ENCODE peak calls at places on chromosomes 6 and 20, in four cellular contexts. A is endodermal cell, E is thoracic aorta, Z is HCT116. J is an unnamed sample.

GRCh38 chr6:51866867-51867266 is 220.5 kb downstream of the PKHD1 start:
- DNase-seq in A (no peak), E (no peak), Z (no peak), J (no peak)

GRCh38 chr6:293185-294174 is 1.2 kb downstream of the DUSP22 start:
- DNase-seq in A (peak; percentile 69), E (no peak), Z (no peak), J (no peak)

GRCh38 chr6:79946773-79947190 is 571 bp downstream of the ELOVL4 start:
- DNase-seq in A (no peak), E (no peak), Z (no peak), J (no peak)

GRCh38 chr6:36959555-36960250 is 5.2 kb downstream of the PI16 start:
- DNase-seq in A (no peak), E (no peak), Z (no peak), J (no peak)

GRCh38 chr20:36102809-36103596 is 51.5 kb upstream of the EPB41L1 start:
- DNase-seq in A (no peak), E (no peak), Z (no peak), J (no peak)

GRCh38 chr6:31901415-31901952 is 402 bp downstream of the ZBTB12 start:
- DNase-seq in A (peak; percentile 50), E (no peak), Z (no peak), J (no peak)

GRCh38 chr6:31956796-31957195 is 2.0 kb downstream of the NELFE start:
- DNase-seq in A (no peak), E (no peak), Z (no peak), J (no peak)

GRCh38 chr6:2881358-2881885 is 21.7 kb downstream of the SERPINB9 start:
- DNase-seq in A (no peak), E (no peak), Z (no peak), J (no peak)

GRCh38 chr6:40718401-40718800 is 131.2 kb upstream of the LRFN2 start:
- DNase-seq in A (no peak), E (no peak), Z (no peak), J (no peak)

GRCh38 chr6:164227952-164228522 is 813.5 kb downstream of the QKI start:
- DNase-seq in A (peak; percentile 59), E (no peak), Z (no peak), J (no peak)

GRCh38 chr20:33654680-33655161 is 7.4 kb upstream of the C20orf144 start:
- DNase-seq in A (no peak), E (no peak), Z (no peak), J (no peak)

GRCh38 chr6:90319979-90320667 is 23.5 kb upstream of the BACH2 start:
- DNase-seq in A (no peak), E (no peak), Z (no peak), J (no peak)

GRCh38 chr20:49712918-49713778 is 530 bp downstream of the B4GALT5 start:
- DNase-seq in A (peak; percentile 71), E (no peak), Z (no peak), J (no peak)

GRCh38 chr20:41650221-41650948 is 32.2 kb upstream of the CHD6 start:
- DNase-seq in A (no peak), E (no peak), Z (no peak), J (no peak)

GRCh38 chr6:113997106-113997505 is 26.2 kb upstream of the HDAC2 start:
- DNase-seq in A (no peak), E (no peak), Z (peak; percentile 57), J (no peak)

GRCh38 chr6:52995913-52996685 is 1.0 kb upstream of the GSTA4 start:
- DNase-seq in A (peak; percentile 78), E (no peak), Z (peak; percentile 76), J (no peak)

GRCh38 chr20:62587757-62588402 is 54.4 kb upstream of the SLCO4A1 start:
- DNase-seq in A (peak; percentile 84), E (no peak), Z (no peak), J (no peak)

GRCh38 chr20:33796907-33797544 is 14.1 kb upstream of the CHMP4B start:
- DNase-seq in A (no peak), E (no peak), Z (peak; percentile 60), J (no peak)

GRCh38 chr6:133456934-133457333 is 215.8 kb downstream of the EYA4 start:
- DNase-seq in A (no peak), E (no peak), Z (no peak), J (no peak)

GRCh38 chr20:56722042-56722441 is 92.9 kb downstream of the TFAP2C start:
- DNase-seq in A (no peak), E (no peak), Z (no peak), J (no peak)

GRCh38 chr6:107493158-107494057 is 3.5 kb downstream of the SOBP start:
- DNase-seq in A (no peak), E (no peak), Z (no peak), J (no peak)

GRCh38 chr6:22756365-22756764 is 187.0 kb downstream of the HDGFL1 start:
- DNase-seq in A (no peak), E (no peak), Z (no peak), J (no peak)

GRCh38 chr6:34439442-34439841 is 13.6 kb upstream of the RPS10 start:
- DNase-seq in A (no peak), E (no peak), Z (no peak), J (no peak)

GRCh38 chr6:157982297-157982579 is 575 bp downstream of the SYNJ2 start:
- DNase-seq in A (peak; percentile 88), E (no peak), Z (no peak), J (no peak)

GRCh38 chr6:163164175-163164900 is 250.2 kb upstream of the QKI start:
- DNase-seq in A (no peak), E (no peak), Z (no peak), J (no peak)

GRCh38 chr6:22470454-22471368 is 98.7 kb upstream of the HDGFL1 start:
- DNase-seq in A (peak; percentile 43), E (peak; percentile 13), Z (no peak), J (no peak)

GRCh38 chr6:352474-352873 is 39.1 kb upstream of the IRF4 start:
- DNase-seq in A (no peak), E (no peak), Z (no peak), J (no peak)

GRCh38 chr20:15911557-15911956 is 661.7 kb downstream of the KIF16B start:
- DNase-seq in A (no peak), E (no peak), Z (no peak), J (no peak)

GRCh38 chr6:43090557-43090952 is 14.4 kb downstream of the PTK7 start:
- DNase-seq in A (peak; percentile 78), E (no peak), Z (no peak), J (no peak)

GRCh38 chr20:1392443-1392692 is 486 bp downstream of the FKBP1A start:
- DNase-seq in A (no peak), E (no peak), Z (no peak), J (no peak)

GRCh38 chr20:57398231-57398821 is 7.1 kb downstream of the RBM38 start:
- DNase-seq in A (no peak), E (no peak), Z (no peak), J (peak; percentile 65)

GRCh38 chr20:54650201-54650722 is 174.9 kb downstream of the DOK5 start:
- DNase-seq in A (no peak), E (no peak), Z (no peak), J (no peak)

GRCh38 chr20:2101057-2101934 is at the start of gene STK35:
- DNase-seq in A (peak; percentile 89), E (peak; percentile 31), Z (peak; percentile 37), J (no peak)

DNA sequence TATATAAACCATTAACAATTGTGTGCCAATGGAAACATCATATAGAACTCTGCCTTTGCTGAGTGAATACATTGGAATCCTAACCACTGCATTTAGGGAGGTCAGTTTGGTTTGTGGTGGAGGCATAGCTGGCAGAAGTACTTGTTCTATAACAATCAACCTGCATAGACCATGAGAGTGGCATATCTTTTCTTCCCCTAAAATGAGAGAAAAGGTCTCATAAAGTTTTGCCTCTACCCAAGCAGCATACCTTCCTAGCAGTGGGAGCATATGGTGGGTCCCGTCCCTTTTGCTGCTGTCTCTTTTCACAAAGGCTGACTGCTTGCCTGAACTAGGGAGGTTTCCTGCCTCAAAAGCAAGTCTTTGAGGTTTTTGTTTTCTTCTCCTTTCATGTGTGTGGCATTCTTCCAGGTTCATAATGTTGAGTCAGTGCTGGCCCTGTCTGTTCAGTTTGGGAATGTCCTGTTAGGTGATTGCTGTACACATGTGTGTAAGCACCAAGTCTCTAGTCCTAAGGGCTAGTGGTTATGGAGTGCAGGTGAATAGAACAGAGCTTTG is 61.2 kb upstream of the SUPT3H start:
- DNase-seq in A (no peak), E (no peak), Z (peak; percentile 65), J (no peak)
- H3K27ac ChIP-seq in A (no peak overlapping the region), E (no peak overlapping the region), Z (no peak overlapping the region), J (no peak overlapping the region)

GRCh38 chr6:45377555-45378323 is at the start of gene SUPT3H:
- DNase-seq in A (peak; percentile 96), E (peak; percentile 79), Z (peak; percentile 83), J (peak; percentile 55)

GRCh38 chr6:45378324-45378926 is 691 bp upstream of the SUPT3H start:
- DNase-seq in A (no peak), E (no peak), Z (no peak), J (no peak)

GRCh38 chr6:45377041-45377554 is 636 bp downstream of the SUPT3H start:
- DNase-seq in A (no peak), E (peak; percentile 46), Z (no peak), J (peak; percentile 55)

GRCh38 chr6:45376310-45377040 is 1.3 kb downstream of the SUPT3H start:
- DNase-seq in A (no peak), E (no peak), Z (no peak), J (no peak)

GRCh38 chr6:45375449-45375848 is 2.3 kb downstream of the SUPT3H start:
- DNase-seq in A (no peak), E (no peak), Z (no peak), J (no peak)
- TF ChIP-seq CTCF in A (no peak), E (no peak), Z (no peak), J (no peak)

GRCh38 chr6:39188101-39188455 is 41.2 kb downstream of the KCNK5 start:
- DNase-seq in A (no peak), E (no peak), Z (no peak), J (no peak)
- H3K27ac ChIP-seq in A (no peak overlapping the region), E (no peak overlapping the region), Z (no peak overlapping the region), J (peak overlapping the region; percentile 93)

DNA sequence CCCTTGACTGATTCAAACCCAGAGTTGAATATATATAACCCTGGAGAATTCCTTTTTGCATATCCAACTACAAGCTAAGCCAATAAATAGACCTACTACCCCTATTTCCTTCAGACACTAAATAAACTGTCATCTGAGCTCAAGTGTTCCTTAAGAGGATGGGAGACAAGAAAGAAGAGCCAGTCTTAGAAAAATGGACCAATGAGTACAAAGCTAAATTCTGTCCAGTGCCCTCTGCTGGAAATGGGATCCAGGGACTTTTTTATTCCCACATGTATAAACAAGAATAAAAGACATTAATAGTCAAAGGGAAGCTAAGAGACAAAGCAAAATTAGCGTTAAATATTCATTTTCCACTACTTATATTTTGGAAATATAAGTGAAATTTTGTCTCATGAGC is 4.8 kb downstream of the PPP1R10 start:
- DNase-seq in A (no peak), E (no peak), Z (no peak), J (no peak)
- TF ChIP-seq CTCF in A (peak; percentile 49), E (no peak), Z (peak; percentile 42), J (peak; percentile 8)

GRCh38 chr6:11650711-11651110 is 113.2 kb downstream of the TMEM170B start:
- DNase-seq in A (peak; percentile 50), E (no peak), Z (no peak), J (no peak)
- H3K27ac ChIP-seq in A (peak overlapping the region; percentile 68), E (no peak overlapping the region), Z (no peak overlapping the region), J (peak overlapping the region; percentile 39)

GRCh38 chr6:125749112-125749863 is at the start of gene HEY2:
- DNase-seq in A (peak; percentile 95), E (peak; percentile 76), Z (peak; percentile 45), J (peak; percentile 37)
- TF ChIP-seq CTCF in A (no peak), E (peak; percentile 15), Z (no peak), J (no peak)

J was measured in esophagus squamous epithelium.